ENCODE peak calls at places on chromosomes 6 and 20, in six cellular contexts. Q, P, W, D, O and T are unnamed samples. For H3K36me3 and H3K27me3, the result is how much of the 10 kb centered on the place peaks cover.

GRCh38 chr6:159109391-159109790 is 59.8 kb upstream of the FNDC1 start:
- DNase-seq in Q (no peak), P (no peak), W (no peak), D (no peak), O (no peak), T (no peak)

GRCh38 chr20:38034108-38034649 is 633 bp downstream of the RPRD1B start:
- DNase-seq in Q (no peak), P (no peak), W (no peak), D (no peak), O (no peak), T (no peak)

GRCh38 chr6:118100763-118101162 is 193.7 kb downstream of the SLC35F1 start:
- DNase-seq in Q (no peak), P (no peak), W (no peak), D (peak), O (no peak), T (no peak)

GRCh38 chr6:38155144-38155543 is 335.6 kb downstream of the ZFAND3 start:
- DNase-seq in Q (no peak), P (no peak), W (no peak), D (peak), O (no peak), T (no peak)

GRCh38 chr6:82416346-82416745 is 52.7 kb downstream of the TPBG start:
- DNase-seq in Q (no peak), P (no peak), W (no peak), D (no peak), O (no peak), T (no peak)

GRCh38 chr6:143325379-143326140 is 124.9 kb downstream of the ADAT2 start:
- DNase-seq in Q (no peak), P (peak), W (no peak), D (peak), O (no peak), T (no peak)

GRCh38 chr6:45845546-45845945 is 170.1 kb downstream of the CLIC5 start:
- DNase-seq in Q (no peak), P (peak), W (no peak), D (no peak), O (no peak), T (no peak)

GRCh38 chr6:46044876-46045617 is 29.4 kb upstream of the CLIC5 start:
- DNase-seq in Q (no peak), P (peak), W (no peak), D (peak), O (no peak), T (peak)

GRCh38 chr6:134117409-134117808 is 65.0 kb upstream of the SLC2A12 start:
- DNase-seq in Q (no peak), P (no peak), W (no peak), D (peak), O (no peak), T (no peak)

GRCh38 chr6:102942206-102942605 is 1548.7 kb downstream of the GRIK2 start:
- DNase-seq in Q (no peak), P (no peak), W (no peak), D (no peak), O (no peak), T (no peak)

GRCh38 chr6:5162401-5162800 is 77.3 kb downstream of the PPP1R3G start:
- DNase-seq in Q (no peak), P (no peak), W (no peak), D (no peak), O (no peak), T (no peak)

GRCh38 chr20:62141397-62142251 is 1.6 kb downstream of the PSMA7 start:
- DNase-seq in Q (peak), P (peak), W (no peak), D (no peak), O (no peak), T (peak)

GRCh38 chr6:139334791-139335446 is 39.5 kb downstream of the CITED2 start:
- DNase-seq in Q (no peak), P (peak), W (no peak), D (peak), O (no peak), T (no peak)

GRCh38 chr6:12956991-12957320 is 240.4 kb downstream of the PHACTR1 start:
- DNase-seq in Q (no peak), P (no peak), W (no peak), D (no peak), O (no peak), T (no peak)

GRCh38 chr6:33452496-33452895 is 1.9 kb upstream of the ZBTB9 start:
- DNase-seq in Q (no peak), P (no peak), W (no peak), D (no peak), O (no peak), T (no peak)

GRCh38 chr6:484086-484728 is 92.7 kb downstream of the IRF4 start:
- DNase-seq in Q (no peak), P (no peak), W (no peak), D (no peak), O (no peak), T (no peak)

GRCh38 chr6:161439093-161439492 is 165.2 kb upstream of the AGPAT4 start:
- DNase-seq in Q (no peak), P (peak), W (no peak), D (peak), O (peak), T (peak)

GRCh38 chr6:31870385-31870921 is 7.8 kb upstream of the NEU1 start:
- DNase-seq in Q (no peak), P (no peak), W (no peak), D (no peak), O (no peak), T (no peak)

GRCh38 chr20:54173653-54174451 is at the start of gene CYP24A1:
- DNase-seq in Q (no peak), P (peak), W (no peak), D (no peak), O (no peak), T (peak)

GRCh38 chr20:31710423-31711250 is 12.0 kb downstream of the BCL2L1 start:
- DNase-seq in Q (no peak), P (peak), W (no peak), D (no peak), O (no peak), T (no peak)

GRCh38 chr6:13281630-13282156 is 46.6 kb downstream of the TBC1D7 start:
- DNase-seq in Q (no peak), P (no peak), W (no peak), D (no peak), O (no peak), T (no peak)

GRCh38 chr6:117555882-117556498 is 46.3 kb downstream of the GOPC start:
- DNase-seq in Q (peak), P (peak), W (peak), D (peak), O (peak), T (peak)

GRCh38 chr20:60481051-60481741 is 523.0 kb downstream of the CDH26 start:
- DNase-seq in Q (no peak), P (no peak), W (no peak), D (no peak), O (no peak), T (no peak)

GRCh38 chr6:170415318-170415717 is 108.8 kb downstream of the FAM120B start:
- DNase-seq in Q (no peak), P (no peak), W (no peak), D (no peak), O (no peak), T (no peak)

GRCh38 chr6:8539446-8539845 is 104.1 kb upstream of the SLC35B3 start:
- DNase-seq in Q (no peak), P (peak), W (no peak), D (no peak), O (no peak), T (no peak)

GRCh38 chr6:156884306-156884705 is 107.1 kb downstream of the ARID1B start:
- DNase-seq in Q (no peak), P (no peak), W (no peak), D (no peak), O (no peak), T (peak)

GRCh38 chr20:60884277-60884676 is 367.8 kb upstream of the CDH4 start:
- DNase-seq in Q (no peak), P (no peak), W (no peak), D (no peak), O (no peak), T (no peak)

GRCh38 chr20:45948742-45949541 is 14.5 kb downstream of the PCIF1 start:
- DNase-seq in Q (no peak), P (no peak), W (no peak), D (no peak), O (no peak), T (no peak)

GRCh38 chr6:110053395-110054240 is 75.5 kb downstream of the GPR6 start:
- DNase-seq in Q (no peak), P (peak), W (no peak), D (peak), O (no peak), T (peak)

GRCh38 chr6:73389854-73390253 is 4.8 kb upstream of the DDX43 start:
- DNase-seq in Q (no peak), P (no peak), W (no peak), D (no peak), O (no peak), T (no peak)

GRCh38 chr20:17857639-17858449 is 110.8 kb downstream of the SNX5 start:
- DNase-seq in Q (no peak), P (no peak), W (no peak), D (no peak), O (no peak), T (no peak)

GRCh38 chr20:59958123-59958522 is at the start of gene CDH26:
- DNase-seq in Q (no peak), P (no peak), W (no peak), D (no peak), O (no peak), T (no peak)

GRCh38 chr6:22929228-22929627 is 359.9 kb downstream of the HDGFL1 start:
- DNase-seq in Q (no peak), P (no peak), W (no peak), D (no peak), O (no peak), T (no peak)

GRCh38 chr6:45436544-45437440 is 59.1 kb upstream of the SUPT3H start:
- DNase-seq in Q (no peak), P (peak), W (no peak), D (peak), O (no peak), T (peak)

GRCh38 chr6:18503588-18504231 is 116.6 kb downstream of the RNF144B start:
- DNase-seq in Q (no peak), P (peak), W (peak), D (peak), O (peak), T (peak)

GRCh38 chr6:170076466-170077165 is 214.3 kb downstream of the DLL1 start:
- DNase-seq in Q (no peak), P (no peak), W (no peak), D (no peak), O (peak), T (no peak)

GRCh38 chr6:157989541-157990289 is 8.1 kb downstream of the SYNJ2 start:
- DNase-seq in Q (no peak), P (peak), W (no peak), D (no peak), O (peak), T (peak)

GRCh38 chr6:156126535-156126934 is 650.6 kb upstream of the ARID1B start:
- DNase-seq in Q (no peak), P (no peak), W (no peak), D (no peak), O (no peak), T (no peak)

GRCh38 chr6:12335717-12336116 is 45.6 kb downstream of the EDN1 start:
- DNase-seq in Q (no peak), P (no peak), W (no peak), D (no peak), O (no peak), T (no peak)

GRCh38 chr6:41587223-41587879 is 41.2 kb downstream of the FOXP4 start:
- DNase-seq in Q (no peak), P (no peak), W (no peak), D (no peak), O (no peak), T (no peak)
- H3K36me3 ChIP-seq in Q (under half), P (under half), W (under half), D (under half), O (under half), T (under half)

GRCh38 chr6:44342052-44342451 is 398 bp upstream of the SPATS1 start:
- DNase-seq in Q (no peak), P (no peak), W (no peak), D (no peak), O (no peak), T (no peak)
- H3K4me3 ChIP-seq in Q (no peak), P (no peak), W (no peak), D (no peak), O (no peak), T (no peak)

DNA sequence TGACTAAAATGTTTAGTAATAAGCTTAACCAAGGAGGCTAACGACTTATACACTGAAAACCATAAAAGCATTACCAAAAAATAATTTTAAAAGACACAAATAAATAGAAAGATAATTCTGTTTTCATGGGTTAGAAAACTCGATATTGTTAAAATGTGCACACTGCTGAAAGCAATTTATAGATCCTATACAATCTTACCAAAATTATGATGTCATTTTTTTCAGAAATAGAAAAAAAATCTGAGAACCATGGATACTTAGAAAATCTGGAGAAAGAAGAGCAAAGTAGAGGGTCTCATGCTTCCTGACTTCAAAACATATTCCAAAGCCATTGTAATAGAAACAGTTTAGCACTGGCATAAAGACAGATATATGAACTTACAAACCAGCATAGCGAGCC is 46.6 kb downstream of the HCRTR2 start:
- DNase-seq in Q (no peak), P (no peak), W (no peak), D (no peak), O (no peak), T (no peak)
- H3K27me3 ChIP-seq in Q (under half), P (under half), W (under half), D (under half), O (under half), T (under half)

GRCh38 chr20:4795394-4795793 is 73.7 kb downstream of the PRND start:
- DNase-seq in Q (no peak), P (peak), W (no peak), D (peak), O (no peak), T (no peak)

GRCh38 chr20:4791121-4791520 is 69.4 kb downstream of the PRND start:
- DNase-seq in Q (no peak), P (no peak), W (no peak), D (no peak), O (no peak), T (no peak)

GRCh38 chr20:4794846-4795245 is 73.1 kb downstream of the PRND start:
- DNase-seq in Q (no peak), P (no peak), W (no peak), D (no peak), O (no peak), T (no peak)

GRCh38 chr20:4797275-4797674 is 75.6 kb downstream of the PRND start:
- DNase-seq in Q (no peak), P (no peak), W (no peak), D (peak), O (no peak), T (no peak)

DNA sequence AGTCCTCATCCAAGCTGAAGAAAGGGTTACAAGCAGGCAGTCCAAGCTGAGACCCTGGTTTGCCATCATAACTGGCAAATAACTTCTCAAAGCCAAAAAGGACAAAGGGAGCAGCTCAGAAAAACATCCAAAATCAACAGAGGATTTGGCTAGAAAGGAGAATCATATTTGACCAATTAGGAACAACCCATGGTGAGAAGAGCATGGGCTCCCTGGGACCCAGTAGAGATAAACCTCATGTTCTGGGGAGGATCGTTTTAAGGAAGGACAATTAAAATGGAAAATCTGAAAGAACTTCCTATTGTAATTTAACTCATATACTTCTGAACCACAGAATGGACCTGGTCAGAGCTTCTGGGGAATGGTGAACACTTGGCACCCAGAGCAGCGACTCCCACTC is 71.5 kb downstream of the PRND start:
- DNase-seq in Q (no peak), P (no peak), W (no peak), D (no peak), O (no peak), T (no peak)
- H3K36me3 ChIP-seq in Q (half or more), P (under half), W (under half), D (under half), O (under half), T (under half)

GRCh38 chr6:142301421-142302391 is at the start of gene ADGRG6:
- DNase-seq in Q (no peak), P (peak), W (no peak), D (no peak), O (no peak), T (peak)

GRCh38 chr6:142303191-142303564 is 1.4 kb downstream of the ADGRG6 start:
- DNase-seq in Q (no peak), P (no peak), W (no peak), D (no peak), O (no peak), T (no peak)

GRCh38 chr6:142300302-142300701 is 1.5 kb upstream of the ADGRG6 start:
- DNase-seq in Q (no peak), P (no peak), W (no peak), D (no peak), O (no peak), T (no peak)

GRCh38 chr6:142302427-142303190 is 802 bp downstream of the ADGRG6 start:
- DNase-seq in Q (no peak), P (peak), W (no peak), D (no peak), O (no peak), T (no peak)

GRCh38 chr6:142300758-142301251 is 1.0 kb upstream of the ADGRG6 start:
- DNase-seq in Q (no peak), P (peak), W (no peak), D (peak), O (no peak), T (peak)
- H3K4me3 ChIP-seq in Q (no peak), P (peak), W (no peak), D (peak), O (no peak), T (peak)

GRCh38 chr20:57258055-57258454 is 8.4 kb downstream of the BMP7 start:
- DNase-seq in Q (no peak), P (no peak), W (no peak), D (no peak), O (no peak), T (no peak)
- H3K27me3 ChIP-seq in Q (under half), P (half or more), W (under half), D (half or more), O (under half), T (under half)

DNA sequence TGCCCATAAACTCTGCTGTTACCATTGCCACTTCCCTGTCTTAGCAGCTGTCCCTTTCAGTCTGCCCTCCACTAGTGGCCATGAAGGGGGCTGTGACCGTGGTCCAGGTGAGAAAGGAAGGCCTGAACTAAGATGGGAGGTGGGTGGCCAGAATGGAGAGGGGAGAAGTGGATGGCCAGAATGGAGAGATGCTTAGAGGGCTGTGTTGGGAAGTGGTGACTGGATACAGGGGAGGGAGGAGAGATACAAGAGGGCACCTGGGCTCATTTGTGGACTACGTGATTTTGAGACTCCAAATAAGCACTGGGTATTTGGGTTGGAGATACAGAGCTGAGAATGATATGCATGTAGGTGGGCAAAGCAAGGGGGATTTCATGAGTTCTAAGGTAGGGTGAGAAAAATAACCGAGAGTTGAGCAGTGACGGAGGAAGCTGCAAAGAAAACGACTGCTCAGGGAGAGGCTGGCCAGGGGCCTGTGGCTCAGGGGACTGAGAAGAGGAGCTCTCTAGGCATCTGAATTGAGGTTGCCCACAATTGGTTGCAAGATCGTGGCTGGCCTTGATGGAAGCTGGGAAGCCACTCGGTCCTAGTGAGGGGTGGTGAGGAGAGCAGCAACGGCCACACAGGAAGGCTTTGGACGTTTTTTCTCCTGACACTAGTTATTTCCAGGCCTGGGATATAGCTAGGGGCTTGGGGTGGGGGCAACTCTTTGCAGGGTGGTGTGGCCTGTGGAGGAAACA is 36.9 kb downstream of the PANK2 start:
- DNase-seq in Q (no peak), P (no peak), W (no peak), D (no peak), O (no peak), T (no peak)
- H3K36me3 ChIP-seq in Q (under half), P (under half), W (under half), D (under half), O (under half), T (under half)

GRCh38 chr6:16136536-16137450 is 7.9 kb downstream of the MYLIP start:
- DNase-seq in Q (peak), P (peak), W (no peak), D (peak), O (no peak), T (no peak)

GRCh38 chr6:16134430-16134829 is 5.5 kb downstream of the MYLIP start:
- DNase-seq in Q (no peak), P (no peak), W (no peak), D (no peak), O (no peak), T (no peak)

GRCh38 chr6:16132909-16133308 is 4.0 kb downstream of the MYLIP start:
- DNase-seq in Q (no peak), P (no peak), W (no peak), D (no peak), O (no peak), T (no peak)

GRCh38 chr6:16136086-16136485 is 7.2 kb downstream of the MYLIP start:
- DNase-seq in Q (peak), P (no peak), W (no peak), D (no peak), O (no peak), T (no peak)

DNA sequence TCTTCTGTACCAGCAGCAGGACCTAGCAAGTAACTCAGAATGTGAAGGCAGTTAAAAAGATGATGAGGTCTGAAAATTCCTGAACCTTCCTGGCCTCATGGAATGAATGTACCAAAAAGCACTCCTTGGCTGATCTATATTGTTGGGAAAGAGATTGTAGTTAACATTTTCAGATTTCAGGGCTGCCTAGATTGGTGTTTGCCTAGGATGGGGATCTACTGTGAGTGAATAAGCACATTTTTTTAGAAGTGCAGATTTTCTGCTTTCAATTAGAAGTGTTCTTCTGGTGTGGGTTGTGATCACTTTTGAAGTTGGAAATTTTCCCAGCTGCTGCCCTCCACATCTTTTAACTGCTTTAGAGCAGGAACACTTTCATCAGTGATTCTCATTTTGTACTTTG is 6.2 kb downstream of the MYLIP start:
- DNase-seq in Q (no peak), P (no peak), W (no peak), D (no peak), O (no peak), T (no peak)
- H3K4me3 ChIP-seq in Q (no peak), P (no peak), W (no peak), D (no peak), O (no peak), T (no peak)

GRCh38 chr20:3728354-3728753 is 4.1 kb upstream of the HSPA12B start:
- DNase-seq in Q (no peak), P (no peak), W (no peak), D (no peak), O (no peak), T (no peak)
- H3K27me3 ChIP-seq in Q (under half), P (under half), W (under half), D (under half), O (under half), T (under half)